ENCODE peak calls at places on chromosomes 7 and 10, in nine cellular contexts. One of them, this sample, is unnamed.

GRCh38 chr7:81201188-81201587 is 282.3 kb upstream of the SEMA3C start:
- DNase-seq in DND-41: no peak
- DNase-seq in PC-3: no peak
- DNase-seq in neural progenitor cell: no peak
- DNase-seq in Karpas-422: no peak
- DNase-seq in HCT116: no peak
- DNase-seq in fibroblast of lung: no peak
- DNase-seq in colonic mucosa: no peak
- DNase-seq in SK-N-MC: no peak
- DNase-seq in this sample: no peak

GRCh38 chr10:49135575-49136313 is 1.9 kb upstream of the FAM170B start:
- DNase-seq in fibroblast of lung: peak
- DNase-seq in DND-41: no peak
- DNase-seq in PC-3: no peak
- DNase-seq in HCT116: no peak
- DNase-seq in SK-N-MC: no peak
- DNase-seq in colonic mucosa: no peak
- DNase-seq in Karpas-422: no peak
- DNase-seq in neural progenitor cell: no peak
- DNase-seq in this sample: no peak

GRCh38 chr7:155872678-155873369 is 60.6 kb upstream of the SHH start:
- DNase-seq in neural progenitor cell: no peak
- DNase-seq in PC-3: no peak
- DNase-seq in Karpas-422: no peak
- DNase-seq in HCT116: no peak
- DNase-seq in fibroblast of lung: no peak
- DNase-seq in SK-N-MC: no peak
- DNase-seq in colonic mucosa: peak
- DNase-seq in DND-41: no peak
- DNase-seq in this sample: no peak

GRCh38 chr7:52271663-52272062 is 763.8 kb upstream of the POM121L12 start:
- DNase-seq in PC-3: no peak
- DNase-seq in HCT116: no peak
- DNase-seq in colonic mucosa: no peak
- DNase-seq in SK-N-MC: no peak
- DNase-seq in neural progenitor cell: no peak
- DNase-seq in fibroblast of lung: no peak
- DNase-seq in DND-41: no peak
- DNase-seq in Karpas-422: no peak
- DNase-seq in this sample: no peak

GRCh38 chr10:82827901-82828300 is 952.9 kb downstream of the NRG3 start:
- DNase-seq in Karpas-422: no peak
- DNase-seq in HCT116: no peak
- DNase-seq in colonic mucosa: no peak
- DNase-seq in SK-N-MC: no peak
- DNase-seq in PC-3: no peak
- DNase-seq in neural progenitor cell: no peak
- DNase-seq in DND-41: no peak
- DNase-seq in fibroblast of lung: no peak
- DNase-seq in this sample: no peak

GRCh38 chr7:94178247-94178646 is 174.1 kb upstream of the BET1 start:
- DNase-seq in Karpas-422: no peak
- DNase-seq in DND-41: no peak
- DNase-seq in SK-N-MC: no peak
- DNase-seq in fibroblast of lung: no peak
- DNase-seq in PC-3: no peak
- DNase-seq in neural progenitor cell: no peak
- DNase-seq in colonic mucosa: no peak
- DNase-seq in HCT116: no peak
- DNase-seq in this sample: no peak

GRCh38 chr7:50867048-50867383 is 84.3 kb upstream of the GRB10 start:
- DNase-seq in SK-N-MC: no peak
- DNase-seq in neural progenitor cell: no peak
- DNase-seq in Karpas-422: no peak
- DNase-seq in colonic mucosa: no peak
- DNase-seq in DND-41: no peak
- DNase-seq in HCT116: no peak
- DNase-seq in PC-3: no peak
- DNase-seq in fibroblast of lung: no peak
- DNase-seq in this sample: no peak

GRCh38 chr10:19412531-19412930 is 363.9 kb downstream of the MALRD1 start:
- DNase-seq in colonic mucosa: no peak
- DNase-seq in Karpas-422: peak
- DNase-seq in DND-41: no peak
- DNase-seq in PC-3: peak
- DNase-seq in fibroblast of lung: peak
- DNase-seq in HCT116: no peak
- DNase-seq in neural progenitor cell: peak
- DNase-seq in SK-N-MC: no peak
- DNase-seq in this sample: no peak

GRCh38 chr7:81846398-81846797 is 76.6 kb upstream of the HGF start:
- DNase-seq in HCT116: no peak
- DNase-seq in Karpas-422: no peak
- DNase-seq in fibroblast of lung: peak
- DNase-seq in colonic mucosa: no peak
- DNase-seq in SK-N-MC: no peak
- DNase-seq in neural progenitor cell: no peak
- DNase-seq in DND-41: no peak
- DNase-seq in PC-3: no peak
- DNase-seq in this sample: no peak

DNA sequence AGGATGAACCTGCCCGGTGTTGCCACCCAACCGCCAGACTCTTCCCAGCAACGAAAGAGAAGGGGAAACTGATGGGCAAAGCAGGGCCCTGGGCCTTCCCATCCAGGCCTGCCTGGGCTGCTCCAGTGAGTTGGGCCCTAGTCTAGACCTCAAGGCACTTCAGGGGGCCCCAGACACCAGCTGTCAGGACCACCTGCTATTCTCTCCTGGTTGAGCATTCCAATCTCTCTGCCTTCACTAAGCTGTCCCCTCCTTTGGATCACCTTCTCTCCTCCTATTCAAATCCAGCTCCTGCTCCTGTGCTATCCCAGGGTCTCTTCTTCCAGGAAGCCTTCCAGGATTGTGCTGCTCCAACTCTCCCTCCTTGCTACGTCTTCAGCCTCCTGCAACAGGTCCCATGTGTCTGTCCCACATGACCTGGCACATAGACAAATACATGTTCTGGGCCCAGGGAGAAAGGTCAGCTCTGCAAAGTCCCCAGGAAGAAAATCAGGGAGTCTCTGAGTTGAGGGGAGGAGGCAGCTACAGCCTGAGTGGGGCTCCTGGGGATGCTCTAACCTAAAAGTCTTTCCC is 3.1 kb downstream of the STX1A start:
- DNase-seq in Karpas-422: no peak
- DNase-seq in fibroblast of lung: no peak
- DNase-seq in DND-41: no peak
- DNase-seq in HCT116: no peak
- DNase-seq in colonic mucosa: no peak
- DNase-seq in SK-N-MC: no peak
- DNase-seq in PC-3: no peak
- DNase-seq in neural progenitor cell: no peak
- DNase-seq in this sample: no peak
- H3K9ac ChIP-seq in Karpas-422: no peak
- H3K9ac ChIP-seq in fibroblast of lung: no peak
- H3K9ac ChIP-seq in DND-41: no peak
- H3K9ac ChIP-seq in HCT116: peak
- H3K9ac ChIP-seq in colonic mucosa: no peak
- H3K9ac ChIP-seq in SK-N-MC: no peak
- H3K9ac ChIP-seq in PC-3: peak
- H3K9ac ChIP-seq in neural progenitor cell: no peak
- H3K9ac ChIP-seq in this sample: no peak

DNA sequence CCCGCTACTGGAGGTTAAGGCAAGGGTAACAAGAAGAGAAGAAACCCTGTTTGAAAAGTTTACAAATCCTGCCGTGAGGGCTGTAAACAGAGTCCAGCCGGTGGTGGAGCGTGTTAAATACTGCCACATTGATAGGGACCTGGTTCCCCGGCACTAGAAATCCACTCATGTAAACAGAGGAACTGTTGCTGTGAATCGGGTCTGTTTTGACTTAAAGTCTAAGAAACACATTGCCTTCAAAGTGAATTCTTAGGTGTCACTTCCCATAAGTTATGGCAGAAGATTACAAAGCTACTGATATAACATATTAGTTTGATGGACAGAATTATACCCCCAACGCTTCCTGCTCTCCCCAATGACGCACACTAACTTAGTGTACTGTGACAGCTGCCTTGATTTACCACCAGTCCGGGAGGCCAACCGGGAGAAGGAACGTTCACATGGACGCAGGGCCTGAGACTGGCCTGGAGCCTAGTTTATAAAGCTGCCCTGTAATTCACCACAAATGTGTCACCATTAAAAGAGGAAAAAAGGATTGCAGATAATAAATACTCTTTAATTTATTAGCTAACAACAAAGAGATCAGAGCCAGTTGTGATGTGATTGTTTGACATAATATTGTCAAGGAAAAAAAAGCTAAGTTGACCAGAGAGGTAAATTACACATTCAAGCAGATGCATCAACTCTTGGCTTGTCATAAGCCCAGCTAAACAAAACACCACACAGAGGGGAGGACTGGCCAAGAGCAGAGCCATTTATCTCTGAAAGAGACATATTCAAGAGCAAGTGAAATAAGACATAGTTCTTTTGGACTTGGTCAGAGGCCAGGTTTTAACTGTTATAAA is 820.6 kb downstream of the LRMDA start:
- DNase-seq in colonic mucosa: peak
- DNase-seq in DND-41: no peak
- DNase-seq in neural progenitor cell: no peak
- DNase-seq in fibroblast of lung: peak
- DNase-seq in Karpas-422: no peak
- DNase-seq in HCT116: no peak
- DNase-seq in PC-3: no peak
- DNase-seq in SK-N-MC: no peak
- DNase-seq in this sample: peak
- H3K27ac ChIP-seq in colonic mucosa: no peak
- H3K27ac ChIP-seq in DND-41: no peak
- H3K27ac ChIP-seq in neural progenitor cell: no peak
- H3K27ac ChIP-seq in fibroblast of lung: peak
- H3K27ac ChIP-seq in Karpas-422: no peak
- H3K27ac ChIP-seq in HCT116: no peak
- H3K27ac ChIP-seq in PC-3: no peak
- H3K27ac ChIP-seq in SK-N-MC: no peak
- H3K27ac ChIP-seq in this sample: no peak

DNA sequence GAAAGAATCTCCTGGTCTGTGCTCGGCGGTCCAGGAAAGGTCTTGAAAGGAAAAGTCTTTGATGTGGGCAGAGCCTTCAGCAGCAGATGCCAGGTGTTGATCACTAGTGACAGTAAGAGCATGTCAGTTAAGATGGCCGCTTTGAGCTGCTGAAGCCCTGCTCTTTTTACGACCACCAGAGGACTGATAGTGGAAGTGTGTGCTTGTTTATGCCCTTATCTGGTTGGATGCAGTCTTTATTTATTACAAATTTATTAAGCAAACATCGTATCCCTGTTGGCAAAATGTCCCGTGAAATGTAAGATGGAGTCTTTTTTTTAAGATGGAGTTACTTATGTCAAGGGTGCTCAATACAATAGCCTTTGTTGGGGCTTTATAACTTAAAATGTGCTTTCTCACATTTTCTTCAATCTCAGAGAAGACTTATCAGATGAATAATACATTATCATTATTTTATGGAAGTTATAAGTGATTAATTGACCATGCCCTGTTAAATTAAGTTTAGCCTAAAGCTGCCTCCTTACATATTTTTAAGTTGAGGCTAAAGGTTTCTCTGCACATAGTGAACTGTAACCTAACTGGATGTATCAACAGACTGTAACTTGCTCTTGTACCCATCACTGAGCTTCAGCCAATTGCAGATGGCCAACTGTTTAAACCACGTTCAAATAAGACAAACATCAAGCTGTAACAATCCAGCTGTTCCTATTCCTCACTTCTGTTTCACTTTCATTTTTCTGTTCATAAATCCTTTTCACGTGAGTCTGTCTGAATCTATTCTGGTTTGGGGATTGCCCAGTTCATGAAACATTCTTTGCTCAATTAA is 97.4 kb upstream of the PIK3CG start:
- DNase-seq in SK-N-MC: no peak
- DNase-seq in HCT116: no peak
- DNase-seq in fibroblast of lung: peak
- DNase-seq in neural progenitor cell: no peak
- DNase-seq in DND-41: peak
- DNase-seq in colonic mucosa: no peak
- DNase-seq in PC-3: no peak
- DNase-seq in Karpas-422: no peak
- DNase-seq in this sample: no peak
- H3K9ac ChIP-seq in SK-N-MC: no peak
- H3K9ac ChIP-seq in HCT116: no peak
- H3K9ac ChIP-seq in fibroblast of lung: no peak
- H3K9ac ChIP-seq in neural progenitor cell: no peak
- H3K9ac ChIP-seq in DND-41: peak
- H3K9ac ChIP-seq in colonic mucosa: no peak
- H3K9ac ChIP-seq in PC-3: no peak
- H3K9ac ChIP-seq in Karpas-422: no peak
- H3K9ac ChIP-seq in this sample: no peak

GRCh38 chr10:80320377-80320776 is 30.9 kb upstream of the MAT1A start:
- DNase-seq in SK-N-MC: no peak
- DNase-seq in fibroblast of lung: no peak
- DNase-seq in Karpas-422: no peak
- DNase-seq in neural progenitor cell: no peak
- DNase-seq in colonic mucosa: no peak
- DNase-seq in HCT116: no peak
- DNase-seq in PC-3: no peak
- DNase-seq in DND-41: no peak
- DNase-seq in this sample: no peak

GRCh38 chr10:80322711-80323110 is 33.3 kb upstream of the MAT1A start:
- DNase-seq in HCT116: no peak
- DNase-seq in fibroblast of lung: no peak
- DNase-seq in DND-41: no peak
- DNase-seq in PC-3: no peak
- DNase-seq in Karpas-422: no peak
- DNase-seq in colonic mucosa: no peak
- DNase-seq in SK-N-MC: no peak
- DNase-seq in neural progenitor cell: peak
- DNase-seq in this sample: no peak

GRCh38 chr10:80321183-80321582 is 31.7 kb upstream of the MAT1A start:
- DNase-seq in DND-41: no peak
- DNase-seq in colonic mucosa: no peak
- DNase-seq in PC-3: no peak
- DNase-seq in neural progenitor cell: no peak
- DNase-seq in fibroblast of lung: no peak
- DNase-seq in SK-N-MC: no peak
- DNase-seq in Karpas-422: no peak
- DNase-seq in HCT116: no peak
- DNase-seq in this sample: no peak

GRCh38 chr10:80323298-80323697 is 33.3 kb downstream of the DYDC1 start:
- DNase-seq in fibroblast of lung: no peak
- DNase-seq in colonic mucosa: no peak
- DNase-seq in SK-N-MC: no peak
- DNase-seq in PC-3: no peak
- DNase-seq in HCT116: no peak
- DNase-seq in neural progenitor cell: no peak
- DNase-seq in Karpas-422: no peak
- DNase-seq in DND-41: no peak
- DNase-seq in this sample: no peak

DNA sequence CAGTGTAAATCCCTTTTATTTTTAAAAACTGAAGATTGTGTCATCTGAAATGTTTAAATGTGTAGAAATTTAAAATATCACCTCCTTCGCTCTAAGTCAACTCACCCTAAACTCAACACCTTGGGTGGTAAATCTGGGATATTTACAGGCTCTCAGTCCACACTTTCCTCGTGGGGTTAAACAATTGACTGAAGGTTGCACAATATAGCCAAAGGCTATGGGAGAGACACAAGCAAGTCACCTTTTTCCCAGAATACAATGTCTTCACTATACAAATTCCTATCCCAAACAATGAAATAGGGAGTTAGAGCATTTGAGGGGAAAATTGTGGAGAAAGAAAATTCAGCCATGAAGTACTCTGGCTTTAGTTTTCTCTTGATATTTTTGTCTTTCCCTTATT is 32.7 kb upstream of the MAT1A start:
- DNase-seq in SK-N-MC: no peak
- DNase-seq in fibroblast of lung: no peak
- DNase-seq in PC-3: no peak
- DNase-seq in DND-41: no peak
- DNase-seq in HCT116: no peak
- DNase-seq in colonic mucosa: no peak
- DNase-seq in neural progenitor cell: no peak
- DNase-seq in Karpas-422: no peak
- DNase-seq in this sample: no peak
- H3K27ac ChIP-seq in SK-N-MC: no peak
- H3K27ac ChIP-seq in fibroblast of lung: no peak
- H3K27ac ChIP-seq in PC-3: no peak
- H3K27ac ChIP-seq in DND-41: no peak
- H3K27ac ChIP-seq in HCT116: no peak
- H3K27ac ChIP-seq in colonic mucosa: no peak
- H3K27ac ChIP-seq in neural progenitor cell: peak
- H3K27ac ChIP-seq in Karpas-422: no peak
- H3K27ac ChIP-seq in this sample: no peak

This sample was measured in kidney.